ENCODE peak calls at places on chromosomes 5 and 9, in eight cellular contexts. A is AG04450; R is upper lobe of right lung; E is AG04449; H is CD8-positive, alpha-beta T cell; P is lower leg skin; Z is endodermal cell; K is fibroblast of mammary gland. V is an unnamed sample.

GRCh38 chr5:135072357-135073247 is 38.6 kb upstream of the PITX1 start:
- DNase-seq in A (no peak), R (peak), E (no peak), H (no peak), P (peak), Z (peak), K (no peak), V (no peak)

GRCh38 chr9:128819716-128820664 is 1.7 kb downstream of the ENDOG start:
- DNase-seq in A (no peak), R (no peak), E (no peak), H (no peak), P (no peak), Z (no peak), K (peak), V (no peak)

GRCh38 chr9:7436754-7437153 is 362.8 kb downstream of the DMAC1 start:
- DNase-seq in A (no peak), R (no peak), E (no peak), H (no peak), P (no peak), Z (no peak), K (no peak), V (no peak)

GRCh38 chr5:116557669-116558271 is 16.9 kb downstream of the SEMA6A start:
- DNase-seq in A (no peak), R (no peak), E (no peak), H (no peak), P (no peak), Z (peak), K (peak), V (no peak)

GRCh38 chr5:25094219-25094618 is 449.4 kb upstream of the CDH10 start:
- DNase-seq in A (no peak), R (no peak), E (no peak), H (no peak), P (no peak), Z (peak), K (no peak), V (no peak)

GRCh38 chr5:135600971-135601381 is 22.2 kb upstream of the CXCL14 start:
- DNase-seq in A (no peak), R (no peak), E (no peak), H (no peak), P (peak), Z (no peak), K (no peak), V (no peak)

GRCh38 chr5:143471041-143471509 is 67.6 kb upstream of the NR3C1 start:
- DNase-seq in A (peak), R (no peak), E (peak), H (no peak), P (no peak), Z (no peak), K (peak), V (no peak)

GRCh38 chr9:5909999-5910398 is 19.3 kb downstream of the MLANA start:
- DNase-seq in A (no peak), R (no peak), E (no peak), H (no peak), P (no peak), Z (no peak), K (peak), V (no peak)

GRCh38 chr9:15444141-15444540 is 21.5 kb downstream of the SNAPC3 start:
- DNase-seq in A (no peak), R (no peak), E (no peak), H (no peak), P (no peak), Z (no peak), K (no peak), V (no peak)

GRCh38 chr5:138354926-138355378 is 2.5 kb downstream of the KDM3B start:
- DNase-seq in A (no peak), R (no peak), E (peak), H (peak), P (no peak), Z (peak), K (peak), V (peak)

GRCh38 chr5:160466889-160467554 is 45.4 kb downstream of the PTTG1 start:
- DNase-seq in A (no peak), R (no peak), E (no peak), H (no peak), P (no peak), Z (no peak), K (peak), V (no peak)

GRCh38 chr9:118643118-118643517 is 726.1 kb downstream of the BRINP1 start:
- DNase-seq in A (no peak), R (peak), E (no peak), H (no peak), P (no peak), Z (peak), K (no peak), V (peak)

GRCh38 chr9:99845063-99845462 is 23.4 kb downstream of the NR4A3 start:
- DNase-seq in A (no peak), R (no peak), E (no peak), H (no peak), P (no peak), Z (no peak), K (no peak), V (no peak)

GRCh38 chr5:157387164-157387563 is 72.8 kb upstream of the NIPAL4 start:
- DNase-seq in A (no peak), R (no peak), E (no peak), H (no peak), P (no peak), Z (no peak), K (no peak), V (no peak)

GRCh38 chr5:157387683-157388093 is 72.3 kb upstream of the NIPAL4 start:
- DNase-seq in A (peak), R (no peak), E (peak), H (no peak), P (no peak), Z (no peak), K (peak), V (peak)

GRCh38 chr5:157383151-157383810 is 76.7 kb upstream of the NIPAL4 start:
- DNase-seq in A (no peak), R (no peak), E (no peak), H (no peak), P (no peak), Z (peak), K (no peak), V (no peak)

GRCh38 chr5:157388148-157388547 is 71.9 kb upstream of the NIPAL4 start:
- DNase-seq in A (no peak), R (no peak), E (no peak), H (no peak), P (no peak), Z (no peak), K (no peak), V (no peak)

GRCh38 chr5:157384971-157385709 is 74.9 kb upstream of the NIPAL4 start:
- DNase-seq in A (peak), R (no peak), E (peak), H (no peak), P (no peak), Z (peak), K (peak), V (peak)
- TF ChIP-seq CTCF in A (no peak), R (no peak), E (no peak), H (no peak), P (no peak), Z (no peak), K (peak), V (no peak)

DNA sequence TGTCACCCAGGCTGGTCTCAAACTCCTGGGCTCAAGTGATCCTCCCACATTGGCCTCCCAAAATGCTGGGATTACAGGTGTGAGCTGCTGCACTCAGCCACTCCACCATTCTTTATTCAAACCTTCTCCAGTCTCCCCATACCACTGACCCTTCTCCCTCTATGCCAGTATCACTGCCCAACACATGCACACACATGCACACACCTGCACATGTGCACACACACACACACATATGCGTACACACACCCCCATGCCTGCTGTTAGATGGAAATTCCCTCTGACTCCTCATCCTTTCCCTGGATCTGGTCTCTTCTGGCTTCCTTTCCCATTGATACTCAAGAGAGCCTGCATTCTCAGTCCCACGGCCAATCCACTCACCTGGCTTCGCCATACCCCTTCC is 170.0 kb downstream of the CRB2 start:
- DNase-seq in A (no peak), R (no peak), E (no peak), H (no peak), P (no peak), Z (no peak), K (no peak), V (no peak)
- H3K4me3 ChIP-seq in A (no peak), R (no peak), E (no peak), H (no peak), P (no peak), Z (no peak), K (no peak), V (no peak)

GRCh38 chr9:133944746-133945135 is 47.4 kb downstream of the VAV2 start:
- DNase-seq in A (no peak), R (peak), E (no peak), H (no peak), P (no peak), Z (no peak), K (peak), V (peak)

GRCh38 chr9:133942206-133942975 is 49.7 kb downstream of the VAV2 start:
- DNase-seq in A (no peak), R (peak), E (no peak), H (no peak), P (no peak), Z (no peak), K (no peak), V (no peak)

GRCh38 chr9:133945314-133945975 is 46.7 kb downstream of the VAV2 start:
- DNase-seq in A (no peak), R (peak), E (no peak), H (no peak), P (no peak), Z (no peak), K (no peak), V (no peak)

GRCh38 chr9:133943036-133943780 is 48.9 kb downstream of the VAV2 start:
- DNase-seq in A (no peak), R (peak), E (no peak), H (no peak), P (no peak), Z (no peak), K (no peak), V (no peak)

GRCh38 chr9:133943781-133944745 is 48.1 kb downstream of the VAV2 start:
- DNase-seq in A (no peak), R (peak), E (no peak), H (no peak), P (no peak), Z (no peak), K (no peak), V (peak)
- TF ChIP-seq CTCF in A (no peak), R (no peak), E (no peak), H (no peak), P (no peak), Z (no peak), K (no peak), V (no peak)

GRCh38 chr5:107636555-107636954 is 34.2 kb downstream of the EFNA5 start:
- DNase-seq in A (no peak), R (no peak), E (no peak), H (no peak), P (no peak), Z (no peak), K (no peak), V (no peak)
- H3K4me3 ChIP-seq in A (no peak), R (no peak), E (no peak), H (no peak), P (no peak), Z (no peak), K (no peak), V (no peak)

GRCh38 chr5:29811914-29812679 is 1381.4 kb upstream of the CDH6 start:
- DNase-seq in A (no peak), R (no peak), E (no peak), H (no peak), P (no peak), Z (peak), K (no peak), V (no peak)
- TF ChIP-seq CTCF in A (no peak), R (no peak), E (no peak), H (no peak), P (no peak), Z (peak), K (no peak), V (no peak)

DNA sequence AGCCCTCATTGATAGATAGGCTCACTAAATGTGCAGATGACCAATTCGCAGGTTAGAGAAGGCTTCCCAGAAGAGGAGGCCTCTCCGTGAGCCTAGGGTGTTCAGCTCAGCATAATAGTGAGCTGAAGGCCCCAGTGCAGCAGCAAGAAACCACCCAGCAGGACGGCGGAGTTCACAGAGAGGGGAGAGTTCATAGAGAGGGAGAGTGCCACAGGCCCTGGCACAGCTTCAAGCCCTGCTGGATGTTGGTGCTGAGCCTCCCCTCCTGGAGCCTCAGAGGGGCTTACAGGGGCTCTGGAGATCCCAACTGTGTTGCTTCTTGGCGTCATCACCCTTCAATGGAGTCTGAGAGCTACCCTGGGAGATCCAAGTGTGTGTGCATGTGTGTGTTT is 2.1 kb downstream of the SLC22A5 start:
- DNase-seq in A (no peak), R (peak), E (no peak), H (no peak), P (peak), Z (no peak), K (no peak), V (no peak)
- H3K4me3 ChIP-seq in A (no peak), R (no peak), E (no peak), H (no peak), P (no peak), Z (no peak), K (no peak), V (no peak)

GRCh38 chr9:138024131-138024530 is 146.5 kb downstream of the CACNA1B start:
- DNase-seq in A (no peak), R (peak), E (no peak), H (no peak), P (peak), Z (no peak), K (no peak), V (no peak)

GRCh38 chr9:138021251-138022056 is 143.9 kb downstream of the CACNA1B start:
- DNase-seq in A (no peak), R (no peak), E (no peak), H (no peak), P (peak), Z (peak), K (no peak), V (no peak)

GRCh38 chr9:138023394-138024124 is 146.0 kb downstream of the CACNA1B start:
- DNase-seq in A (no peak), R (peak), E (no peak), H (no peak), P (peak), Z (peak), K (no peak), V (no peak)

GRCh38 chr9:138022121-138022741 is 144.6 kb downstream of the CACNA1B start:
- DNase-seq in A (no peak), R (peak), E (no peak), H (no peak), P (peak), Z (peak), K (no peak), V (no peak)

GRCh38 chr9:138022756-138023393 is 145.3 kb downstream of the CACNA1B start:
- DNase-seq in A (no peak), R (peak), E (no peak), H (no peak), P (peak), Z (peak), K (no peak), V (no peak)
- TF ChIP-seq CTCF in A (no peak), R (no peak), E (no peak), H (no peak), P (no peak), Z (no peak), K (no peak), V (no peak)

DNA sequence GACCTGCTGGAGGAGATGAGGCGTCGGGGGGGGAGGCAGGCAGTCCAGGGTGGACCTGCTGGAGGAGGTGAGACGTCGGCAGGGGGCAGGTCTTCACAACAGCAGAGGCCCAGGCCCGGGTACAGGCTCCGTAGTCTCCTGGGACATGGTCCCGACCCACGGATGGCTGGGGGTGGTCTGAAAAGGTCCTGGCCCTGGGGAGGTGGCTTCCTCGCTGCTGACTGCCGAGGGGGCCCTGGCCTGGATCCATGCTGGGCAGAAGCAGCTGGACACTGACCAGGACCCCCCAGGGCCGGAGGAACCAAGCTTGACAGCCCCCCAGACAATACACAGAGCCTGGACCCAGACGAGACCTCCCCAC is 8.5 kb downstream of the EGFL7 start:
- DNase-seq in A (no peak), R (no peak), E (no peak), H (no peak), P (no peak), Z (no peak), K (no peak), V (no peak)
- H3K4me3 ChIP-seq in A (no peak), R (no peak), E (no peak), H (no peak), P (no peak), Z (no peak), K (no peak), V (no peak)

DNA sequence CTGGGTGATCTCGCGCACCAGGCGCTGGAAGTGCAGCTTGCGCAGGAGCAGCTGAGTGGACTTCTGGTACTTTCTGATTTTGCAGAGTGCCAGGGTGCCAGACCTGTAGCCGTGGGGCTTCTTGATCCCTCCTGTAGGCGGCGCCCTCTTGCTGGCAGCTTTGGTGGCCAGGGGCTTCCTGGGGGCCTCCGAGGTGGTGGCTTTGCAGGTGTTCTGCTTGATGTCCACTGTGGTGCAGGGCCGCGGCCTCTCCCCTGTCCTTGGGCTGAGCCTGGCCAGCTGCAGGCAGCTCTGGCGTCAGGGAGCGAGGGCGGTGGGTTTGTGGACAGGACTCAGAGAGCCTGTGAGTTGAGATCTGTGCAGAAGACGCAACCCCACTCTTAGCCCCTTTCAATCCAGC is 36.1 kb downstream of the TAF11L14 start:
- DNase-seq in A (no peak), R (no peak), E (no peak), H (no peak), P (no peak), Z (no peak), K (no peak), V (no peak)
- TF ChIP-seq CTCF in A (no peak), R (no peak), E (no peak), H (no peak), P (no peak), Z (peak), K (no peak), V (no peak)

V was measured in astrocyte of the cerebellum.